ENCODE peak calls at places on chromosomes 5 and 9, in six cellular contexts. One of them, this sample, is unnamed. For H3K9me3, the result is how much of the 10 kb centered on the place peaks cover.

GRCh38 chr9:69696802-69697201 is 24.6 kb upstream of the APBA1 start:
- DNase-seq in pancreas: no peak
- DNase-seq in tibial nerve: no peak
- DNase-seq in CD8-positive, alpha-beta T cell: no peak
- DNase-seq in small intestine: no peak
- DNase-seq in IMR-90: no peak
- DNase-seq in this sample: no peak

GRCh38 chr5:133819977-133820471 is 148.4 kb downstream of the C5orf15 start:
- DNase-seq in IMR-90: no peak
- DNase-seq in tibial nerve: no peak
- DNase-seq in CD8-positive, alpha-beta T cell: no peak
- DNase-seq in small intestine: no peak
- DNase-seq in pancreas: no peak
- DNase-seq in this sample: no peak

GRCh38 chr5:68141494-68141893 is 74.1 kb upstream of the PIK3R1 start:
- DNase-seq in CD8-positive, alpha-beta T cell: no peak
- DNase-seq in IMR-90: peak
- DNase-seq in pancreas: no peak
- DNase-seq in small intestine: no peak
- DNase-seq in tibial nerve: no peak
- DNase-seq in this sample: no peak

GRCh38 chr5:142425286-142426065 is 100.7 kb upstream of the SPRY4 start:
- DNase-seq in small intestine: no peak
- DNase-seq in IMR-90: peak
- DNase-seq in pancreas: no peak
- DNase-seq in tibial nerve: no peak
- DNase-seq in CD8-positive, alpha-beta T cell: no peak
- DNase-seq in this sample: no peak

GRCh38 chr5:155098433-155098832 is 84.9 kb downstream of the KIF4B start:
- DNase-seq in small intestine: no peak
- DNase-seq in pancreas: no peak
- DNase-seq in IMR-90: no peak
- DNase-seq in CD8-positive, alpha-beta T cell: no peak
- DNase-seq in tibial nerve: no peak
- DNase-seq in this sample: no peak

GRCh38 chr9:134435527-134436355 is 109.5 kb downstream of the RXRA start:
- DNase-seq in small intestine: no peak
- DNase-seq in pancreas: no peak
- DNase-seq in CD8-positive, alpha-beta T cell: no peak
- DNase-seq in tibial nerve: no peak
- DNase-seq in IMR-90: no peak
- DNase-seq in this sample: no peak

GRCh38 chr9:114163517-114163924 is 8.2 kb downstream of the COL27A1 start:
- DNase-seq in pancreas: peak
- DNase-seq in tibial nerve: no peak
- DNase-seq in CD8-positive, alpha-beta T cell: no peak
- DNase-seq in IMR-90: peak
- DNase-seq in small intestine: peak
- DNase-seq in this sample: peak

GRCh38 chr9:33458444-33458843 is 11.1 kb upstream of the AQP3 start:
- DNase-seq in small intestine: peak
- DNase-seq in CD8-positive, alpha-beta T cell: peak
- DNase-seq in IMR-90: peak
- DNase-seq in tibial nerve: no peak
- DNase-seq in pancreas: peak
- DNase-seq in this sample: no peak

GRCh38 chr5:100792781-100793180 is 110.3 kb downstream of the ST8SIA4 start:
- DNase-seq in tibial nerve: no peak
- DNase-seq in CD8-positive, alpha-beta T cell: no peak
- DNase-seq in small intestine: no peak
- DNase-seq in pancreas: no peak
- DNase-seq in IMR-90: no peak
- DNase-seq in this sample: no peak

GRCh38 chr5:28014779-28015178 is 976.4 kb upstream of the CDH9 start:
- DNase-seq in CD8-positive, alpha-beta T cell: no peak
- DNase-seq in IMR-90: no peak
- DNase-seq in small intestine: no peak
- DNase-seq in pancreas: no peak
- DNase-seq in tibial nerve: no peak
- DNase-seq in this sample: no peak
- H3K9me3 ChIP-seq in CD8-positive, alpha-beta T cell: under half
- H3K9me3 ChIP-seq in IMR-90: under half
- H3K9me3 ChIP-seq in small intestine: under half
- H3K9me3 ChIP-seq in pancreas: under half
- H3K9me3 ChIP-seq in tibial nerve: under half
- H3K9me3 ChIP-seq in this sample: under half

DNA sequence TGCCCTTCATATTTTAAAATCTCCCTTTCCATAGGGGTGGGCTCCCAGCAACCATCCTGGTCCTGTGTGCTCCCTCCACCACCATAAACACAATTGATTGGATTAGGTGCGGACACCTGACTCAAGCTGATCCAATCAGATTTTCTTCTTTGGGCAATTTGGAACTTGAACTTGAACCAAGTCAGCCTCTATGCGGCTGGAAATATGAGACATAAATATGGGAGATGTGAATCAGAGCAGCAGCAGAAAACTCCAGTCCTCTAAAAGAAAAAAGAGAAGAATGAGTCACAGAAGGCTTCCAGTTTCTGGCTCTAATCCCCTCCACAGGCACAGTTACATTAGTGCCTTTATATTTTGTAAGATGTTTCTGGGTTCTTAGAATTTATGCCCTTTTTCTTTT is 306.6 kb downstream of the MLLT3 start:
- DNase-seq in pancreas: no peak
- DNase-seq in CD8-positive, alpha-beta T cell: no peak
- DNase-seq in IMR-90: peak
- DNase-seq in tibial nerve: no peak
- DNase-seq in small intestine: no peak
- DNase-seq in this sample: no peak
- H3K9me3 ChIP-seq in pancreas: under half
- H3K9me3 ChIP-seq in CD8-positive, alpha-beta T cell: under half
- H3K9me3 ChIP-seq in IMR-90: under half
- H3K9me3 ChIP-seq in tibial nerve: under half
- H3K9me3 ChIP-seq in small intestine: under half
- H3K9me3 ChIP-seq in this sample: under half

GRCh38 chr9:99013550-99013949 is 69.8 kb downstream of the COL15A1 start:
- DNase-seq in CD8-positive, alpha-beta T cell: peak
- DNase-seq in pancreas: no peak
- DNase-seq in small intestine: peak
- DNase-seq in tibial nerve: no peak
- DNase-seq in IMR-90: no peak
- DNase-seq in this sample: no peak
- H3K9me3 ChIP-seq in CD8-positive, alpha-beta T cell: under half
- H3K9me3 ChIP-seq in pancreas: under half
- H3K9me3 ChIP-seq in small intestine: under half
- H3K9me3 ChIP-seq in tibial nerve: under half
- H3K9me3 ChIP-seq in IMR-90: under half
- H3K9me3 ChIP-seq in this sample: under half

GRCh38 chr5:61754792-61755191 is 422.7 kb downstream of the ZSWIM6 start:
- DNase-seq in tibial nerve: no peak
- DNase-seq in pancreas: no peak
- DNase-seq in CD8-positive, alpha-beta T cell: no peak
- DNase-seq in IMR-90: no peak
- DNase-seq in small intestine: no peak
- DNase-seq in this sample: no peak
- H3K9me3 ChIP-seq in tibial nerve: under half
- H3K9me3 ChIP-seq in pancreas: under half
- H3K9me3 ChIP-seq in CD8-positive, alpha-beta T cell: under half
- H3K9me3 ChIP-seq in IMR-90: under half
- H3K9me3 ChIP-seq in small intestine: under half
- H3K9me3 ChIP-seq in this sample: under half

GRCh38 chr9:80516678-80517077 is 944.9 kb downstream of the TLE4 start:
- DNase-seq in pancreas: no peak
- DNase-seq in tibial nerve: no peak
- DNase-seq in IMR-90: no peak
- DNase-seq in CD8-positive, alpha-beta T cell: no peak
- DNase-seq in small intestine: no peak
- DNase-seq in this sample: no peak

GRCh38 chr9:80518441-80518840 is 946.7 kb downstream of the TLE4 start:
- DNase-seq in CD8-positive, alpha-beta T cell: no peak
- DNase-seq in IMR-90: no peak
- DNase-seq in tibial nerve: no peak
- DNase-seq in pancreas: no peak
- DNase-seq in small intestine: no peak
- DNase-seq in this sample: no peak

DNA sequence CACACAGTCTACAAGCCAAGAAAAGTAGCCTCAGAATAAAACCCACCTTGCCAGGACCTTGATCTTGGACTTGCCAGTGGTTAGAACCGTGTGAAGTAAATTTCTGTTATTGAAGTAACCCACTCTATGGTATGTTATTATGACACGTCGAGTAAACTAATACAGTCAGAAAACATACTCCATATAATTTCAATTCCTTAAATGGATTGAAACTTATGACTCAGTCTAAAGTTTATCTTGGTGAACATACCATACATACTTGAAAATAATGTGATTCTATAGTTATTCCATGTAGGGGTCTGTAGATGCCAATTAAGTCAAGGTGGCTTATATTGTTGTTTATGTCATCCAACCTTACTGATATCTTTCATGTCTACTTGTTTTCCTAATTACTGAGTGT is 950.7 kb downstream of the TLE4 start:
- DNase-seq in small intestine: no peak
- DNase-seq in tibial nerve: no peak
- DNase-seq in IMR-90: peak
- DNase-seq in CD8-positive, alpha-beta T cell: no peak
- DNase-seq in pancreas: no peak
- DNase-seq in this sample: no peak
- H3K9me3 ChIP-seq in small intestine: under half
- H3K9me3 ChIP-seq in tibial nerve: under half
- H3K9me3 ChIP-seq in IMR-90: under half
- H3K9me3 ChIP-seq in CD8-positive, alpha-beta T cell: under half
- H3K9me3 ChIP-seq in pancreas: under half
- H3K9me3 ChIP-seq in this sample: under half

This sample was measured in heart right ventricle.